ENCODE peak calls at places on chromosome 21, in five cellular contexts. V is left colon, H is LoVo, B is DMS153, G is thoracic aorta. M is an unnamed sample.

GRCh38 chr21:29017639-29018237 is 1.4 kb downstream of the RWDD2B start:
- DNase-seq in H (no peak), V (no peak), G (no peak), B (no peak), M (no peak)

GRCh38 chr21:28196981-28197380 is 795.7 kb downstream of the LTN1 start:
- DNase-seq in H (no peak), B (no peak), G (no peak), V (no peak), M (no peak)

GRCh38 chr21:33078907-33079582 is 9.1 kb downstream of the OLIG1 start:
- DNase-seq in H (no peak), V (no peak), G (no peak), B (no peak), M (no peak)

GRCh38 chr21:21457077-21457476 is 458.9 kb downstream of the NCAM2 start:
- DNase-seq in H (no peak), V (no peak), B (no peak), G (no peak), M (no peak)

GRCh38 chr21:33871171-33871570 is 44.4 kb downstream of the ATP5PO start:
- DNase-seq in B (no peak), H (no peak), V (no peak), G (no peak), M (no peak)

GRCh38 chr21:32554832-32555436 is 30.4 kb downstream of the TCP10L start:
- DNase-seq in V (no peak), H (no peak), B (no peak), G (no peak), M (no peak)

GRCh38 chr21:46111857-46112730 is 14.2 kb downstream of the COL6A2 start:
- DNase-seq in B (no peak), V (peak), G (peak), H (no peak), M (peak)

GRCh38 chr21:36122977-36123376 is 11.9 kb upstream of the CBR3 start:
- DNase-seq in V (no peak), B (no peak), G (no peak), H (no peak), M (no peak)

GRCh38 chr21:43794311-43794710 is 4.9 kb downstream of the RRP1 start:
- DNase-seq in B (no peak), V (no peak), H (no peak), G (no peak), M (no peak)

GRCh38 chr21:42500225-42500624 is 4.2 kb upstream of the RSPH1 start:
- DNase-seq in B (no peak), V (no peak), G (no peak), H (no peak), M (no peak)

GRCh38 chr21:42414066-42414465 is 10.4 kb downstream of the UBASH3A start:
- DNase-seq in V (no peak), B (no peak), G (no peak), H (no peak), M (no peak)

GRCh38 chr21:46454634-46455390 is 3.9 kb upstream of the DIP2A start:
- DNase-seq in B (no peak), H (no peak), V (no peak), G (no peak), M (no peak)

GRCh38 chr21:18070392-18070791 is 174.2 kb upstream of the CHODL start:
- DNase-seq in G (no peak), V (no peak), B (no peak), H (no peak), M (no peak)

GRCh38 chr21:45456014-45456835 is 51.3 kb downstream of the COL18A1 start:
- DNase-seq in G (no peak), B (no peak), V (no peak), H (no peak), M (no peak)

GRCh38 chr21:37687001-37687400 is 229.3 kb downstream of the KCNJ6 start:
- DNase-seq in V (no peak), H (no peak), B (no peak), G (no peak), M (no peak)

GRCh38 chr21:41666641-41667051 is 100.2 kb downstream of the RIPK4 start:
- DNase-seq in G (no peak), B (no peak), H (no peak), V (no peak), M (no peak)

GRCh38 chr21:35086357-35086756 is 37.3 kb upstream of the RUNX1 start:
- DNase-seq in B (no peak), V (no peak), H (no peak), G (no peak), M (no peak)